ENCODE peak calls at places on chromosomes 2 and 18, in nine cellular contexts. One of them, this sample, is unnamed.
A peak's percentile ranks its signal among the peaks of the same experiment; 100 is the strongest.

GRCh38 chr18:79664525-79665125 is 15.0 kb upstream of the CTDP1 start:
- DNase-seq in aorta: no peak
- DNase-seq in activated CD8-positive, alpha-beta memory T cell treated with anti-CD3 and anti-CD28 coated beads, Interleukin-2, amount 50 U/mL, for 48 hours: no peak
- DNase-seq in MV-4-11: no peak
- DNase-seq in epithelial cell of esophagus: peak; percentile 91
- DNase-seq in heart right ventricle: no peak
- DNase-seq in PC-9: peak; percentile 84
- DNase-seq in central memory CD4-positive, alpha-beta T cell: no peak
- DNase-seq in NCI-H187: no peak
- DNase-seq in this sample: no peak

GRCh38 chr18:22044474-22045220 is 124.7 kb upstream of the GATA6 start:
- DNase-seq in aorta: no peak
- DNase-seq in activated CD8-positive, alpha-beta memory T cell treated with anti-CD3 and anti-CD28 coated beads, Interleukin-2, amount 50 U/mL, for 48 hours: no peak
- DNase-seq in MV-4-11: no peak
- DNase-seq in epithelial cell of esophagus: peak; percentile 6
- DNase-seq in heart right ventricle: no peak
- DNase-seq in PC-9: no peak
- DNase-seq in central memory CD4-positive, alpha-beta T cell: no peak
- DNase-seq in NCI-H187: no peak
- DNase-seq in this sample: no peak

GRCh38 chr2:119230630-119231185 is 7.1 kb downstream of the STEAP3 start:
- DNase-seq in aorta: no peak
- DNase-seq in activated CD8-positive, alpha-beta memory T cell treated with anti-CD3 and anti-CD28 coated beads, Interleukin-2, amount 50 U/mL, for 48 hours: no peak
- DNase-seq in MV-4-11: no peak
- DNase-seq in epithelial cell of esophagus: no peak
- DNase-seq in heart right ventricle: no peak
- DNase-seq in PC-9: no peak
- DNase-seq in central memory CD4-positive, alpha-beta T cell: no peak
- DNase-seq in NCI-H187: no peak
- DNase-seq in this sample: no peak

GRCh38 chr2:70094171-70094977 is 7.1 kb downstream of the PCBP1 start:
- DNase-seq in aorta: no peak
- DNase-seq in activated CD8-positive, alpha-beta memory T cell treated with anti-CD3 and anti-CD28 coated beads, Interleukin-2, amount 50 U/mL, for 48 hours: peak; percentile 57
- DNase-seq in MV-4-11: peak; percentile 20
- DNase-seq in epithelial cell of esophagus: no peak
- DNase-seq in heart right ventricle: no peak
- DNase-seq in PC-9: no peak
- DNase-seq in central memory CD4-positive, alpha-beta T cell: no peak
- DNase-seq in NCI-H187: no peak
- DNase-seq in this sample: no peak

GRCh38 chr18:70371908-70372307 is 83.1 kb downstream of the SOCS6 start:
- DNase-seq in aorta: no peak
- DNase-seq in activated CD8-positive, alpha-beta memory T cell treated with anti-CD3 and anti-CD28 coated beads, Interleukin-2, amount 50 U/mL, for 48 hours: no peak
- DNase-seq in MV-4-11: peak; percentile 60
- DNase-seq in epithelial cell of esophagus: no peak
- DNase-seq in heart right ventricle: no peak
- DNase-seq in PC-9: no peak
- DNase-seq in central memory CD4-positive, alpha-beta T cell: no peak
- DNase-seq in NCI-H187: no peak
- DNase-seq in this sample: no peak

GRCh38 chr2:229417906-229418305 is 146.8 kb upstream of the PID1 start:
- DNase-seq in aorta: no peak
- DNase-seq in activated CD8-positive, alpha-beta memory T cell treated with anti-CD3 and anti-CD28 coated beads, Interleukin-2, amount 50 U/mL, for 48 hours: no peak
- DNase-seq in MV-4-11: no peak
- DNase-seq in epithelial cell of esophagus: no peak
- DNase-seq in heart right ventricle: no peak
- DNase-seq in PC-9: no peak
- DNase-seq in central memory CD4-positive, alpha-beta T cell: no peak
- DNase-seq in NCI-H187: peak; percentile 73
- DNase-seq in this sample: no peak

GRCh38 chr18:78625895-78626294 is 353.7 kb upstream of the SALL3 start:
- DNase-seq in aorta: no peak
- DNase-seq in activated CD8-positive, alpha-beta memory T cell treated with anti-CD3 and anti-CD28 coated beads, Interleukin-2, amount 50 U/mL, for 48 hours: no peak
- DNase-seq in MV-4-11: peak; percentile 90
- DNase-seq in epithelial cell of esophagus: no peak
- DNase-seq in heart right ventricle: no peak
- DNase-seq in PC-9: no peak
- DNase-seq in central memory CD4-positive, alpha-beta T cell: no peak
- DNase-seq in NCI-H187: no peak
- DNase-seq in this sample: no peak

GRCh38 chr2:180983468-180984388 is 3.3 kb downstream of the UBE2E3 start:
- DNase-seq in aorta: no peak
- DNase-seq in activated CD8-positive, alpha-beta memory T cell treated with anti-CD3 and anti-CD28 coated beads, Interleukin-2, amount 50 U/mL, for 48 hours: no peak
- DNase-seq in MV-4-11: peak; percentile 68
- DNase-seq in epithelial cell of esophagus: peak; percentile 57
- DNase-seq in heart right ventricle: no peak
- DNase-seq in PC-9: peak; percentile 45
- DNase-seq in central memory CD4-positive, alpha-beta T cell: peak; percentile 36
- DNase-seq in NCI-H187: no peak
- DNase-seq in this sample: peak; percentile 64

GRCh38 chr2:207044380-207044779 is 105.1 kb downstream of the CPO start:
- DNase-seq in aorta: no peak
- DNase-seq in activated CD8-positive, alpha-beta memory T cell treated with anti-CD3 and anti-CD28 coated beads, Interleukin-2, amount 50 U/mL, for 48 hours: no peak
- DNase-seq in MV-4-11: no peak
- DNase-seq in epithelial cell of esophagus: no peak
- DNase-seq in heart right ventricle: no peak
- DNase-seq in PC-9: no peak
- DNase-seq in central memory CD4-positive, alpha-beta T cell: no peak
- DNase-seq in NCI-H187: no peak
- DNase-seq in this sample: no peak

GRCh38 chr18:74255022-74255658 is 36.6 kb downstream of the CYB5A start:
- DNase-seq in aorta: no peak
- DNase-seq in activated CD8-positive, alpha-beta memory T cell treated with anti-CD3 and anti-CD28 coated beads, Interleukin-2, amount 50 U/mL, for 48 hours: no peak
- DNase-seq in MV-4-11: no peak
- DNase-seq in epithelial cell of esophagus: peak; percentile 32
- DNase-seq in heart right ventricle: no peak
- DNase-seq in PC-9: no peak
- DNase-seq in central memory CD4-positive, alpha-beta T cell: no peak
- DNase-seq in NCI-H187: no peak
- DNase-seq in this sample: no peak

GRCh38 chr2:44295636-44296359 is 20.5 kb downstream of the SLC3A1 start:
- DNase-seq in aorta: no peak
- DNase-seq in activated CD8-positive, alpha-beta memory T cell treated with anti-CD3 and anti-CD28 coated beads, Interleukin-2, amount 50 U/mL, for 48 hours: no peak
- DNase-seq in MV-4-11: no peak
- DNase-seq in epithelial cell of esophagus: no peak
- DNase-seq in heart right ventricle: no peak
- DNase-seq in PC-9: no peak
- DNase-seq in central memory CD4-positive, alpha-beta T cell: no peak
- DNase-seq in NCI-H187: no peak
- DNase-seq in this sample: no peak

GRCh38 chr2:73963385-73964120 is 21.2 kb upstream of the TET3 start:
- DNase-seq in aorta: no peak
- DNase-seq in activated CD8-positive, alpha-beta memory T cell treated with anti-CD3 and anti-CD28 coated beads, Interleukin-2, amount 50 U/mL, for 48 hours: peak; percentile 71
- DNase-seq in MV-4-11: peak; percentile 43
- DNase-seq in epithelial cell of esophagus: no peak
- DNase-seq in heart right ventricle: no peak
- DNase-seq in PC-9: no peak
- DNase-seq in central memory CD4-positive, alpha-beta T cell: no peak
- DNase-seq in NCI-H187: no peak
- DNase-seq in this sample: no peak

GRCh38 chr2:36556847-36557246 is 41.1 kb downstream of the FEZ2 start:
- DNase-seq in aorta: no peak
- DNase-seq in activated CD8-positive, alpha-beta memory T cell treated with anti-CD3 and anti-CD28 coated beads, Interleukin-2, amount 50 U/mL, for 48 hours: no peak
- DNase-seq in MV-4-11: no peak
- DNase-seq in epithelial cell of esophagus: no peak
- DNase-seq in heart right ventricle: no peak
- DNase-seq in PC-9: no peak
- DNase-seq in central memory CD4-positive, alpha-beta T cell: no peak
- DNase-seq in NCI-H187: no peak
- DNase-seq in this sample: no peak

GRCh38 chr2:108776475-108776874 is 10.1 kb upstream of the CCDC138 start:
- DNase-seq in aorta: no peak
- DNase-seq in activated CD8-positive, alpha-beta memory T cell treated with anti-CD3 and anti-CD28 coated beads, Interleukin-2, amount 50 U/mL, for 48 hours: no peak
- DNase-seq in MV-4-11: no peak
- DNase-seq in epithelial cell of esophagus: no peak
- DNase-seq in heart right ventricle: no peak
- DNase-seq in PC-9: no peak
- DNase-seq in central memory CD4-positive, alpha-beta T cell: no peak
- DNase-seq in NCI-H187: no peak
- DNase-seq in this sample: no peak

GRCh38 chr2:120454993-120455789 is 109.3 kb downstream of the INHBB start:
- DNase-seq in aorta: no peak
- DNase-seq in activated CD8-positive, alpha-beta memory T cell treated with anti-CD3 and anti-CD28 coated beads, Interleukin-2, amount 50 U/mL, for 48 hours: no peak
- DNase-seq in MV-4-11: no peak
- DNase-seq in epithelial cell of esophagus: peak; percentile 31
- DNase-seq in heart right ventricle: no peak
- DNase-seq in PC-9: no peak
- DNase-seq in central memory CD4-positive, alpha-beta T cell: no peak
- DNase-seq in NCI-H187: no peak
- DNase-seq in this sample: no peak

GRCh38 chr2:189249171-189249570 is 69.6 kb upstream of the COL5A2 start:
- DNase-seq in aorta: no peak
- DNase-seq in activated CD8-positive, alpha-beta memory T cell treated with anti-CD3 and anti-CD28 coated beads, Interleukin-2, amount 50 U/mL, for 48 hours: no peak
- DNase-seq in MV-4-11: no peak
- DNase-seq in epithelial cell of esophagus: no peak
- DNase-seq in heart right ventricle: no peak
- DNase-seq in PC-9: no peak
- DNase-seq in central memory CD4-positive, alpha-beta T cell: no peak
- DNase-seq in NCI-H187: no peak
- DNase-seq in this sample: no peak

GRCh38 chr2:238203973-238204683 is 633 bp upstream of the ILKAP start:
- DNase-seq in aorta: no peak
- DNase-seq in activated CD8-positive, alpha-beta memory T cell treated with anti-CD3 and anti-CD28 coated beads, Interleukin-2, amount 50 U/mL, for 48 hours: no peak
- DNase-seq in MV-4-11: peak; percentile 59
- DNase-seq in epithelial cell of esophagus: no peak
- DNase-seq in heart right ventricle: no peak
- DNase-seq in PC-9: no peak
- DNase-seq in central memory CD4-positive, alpha-beta T cell: no peak
- DNase-seq in NCI-H187: no peak
- DNase-seq in this sample: no peak

GRCh38 chr2:235024191-235024611 is 72.4 kb downstream of the SH3BP4 start:
- DNase-seq in aorta: no peak
- DNase-seq in activated CD8-positive, alpha-beta memory T cell treated with anti-CD3 and anti-CD28 coated beads, Interleukin-2, amount 50 U/mL, for 48 hours: no peak
- DNase-seq in MV-4-11: no peak
- DNase-seq in epithelial cell of esophagus: peak; percentile 28
- DNase-seq in heart right ventricle: no peak
- DNase-seq in PC-9: peak; percentile 85
- DNase-seq in central memory CD4-positive, alpha-beta T cell: no peak
- DNase-seq in NCI-H187: no peak
- DNase-seq in this sample: no peak

GRCh38 chr2:9703701-9704221 is 73.0 kb upstream of the YWHAQ start:
- DNase-seq in aorta: no peak
- DNase-seq in activated CD8-positive, alpha-beta memory T cell treated with anti-CD3 and anti-CD28 coated beads, Interleukin-2, amount 50 U/mL, for 48 hours: peak; percentile 63
- DNase-seq in MV-4-11: peak; percentile 91
- DNase-seq in epithelial cell of esophagus: peak; percentile 29
- DNase-seq in heart right ventricle: no peak
- DNase-seq in PC-9: peak; percentile 97
- DNase-seq in central memory CD4-positive, alpha-beta T cell: no peak
- DNase-seq in NCI-H187: no peak
- DNase-seq in this sample: no peak

GRCh38 chr2:72527424-72527823 is 298.4 kb downstream of the EXOC6B start:
- DNase-seq in aorta: no peak
- DNase-seq in activated CD8-positive, alpha-beta memory T cell treated with anti-CD3 and anti-CD28 coated beads, Interleukin-2, amount 50 U/mL, for 48 hours: no peak
- DNase-seq in MV-4-11: no peak
- DNase-seq in epithelial cell of esophagus: no peak
- DNase-seq in heart right ventricle: no peak
- DNase-seq in PC-9: no peak
- DNase-seq in central memory CD4-positive, alpha-beta T cell: no peak
- DNase-seq in NCI-H187: no peak
- DNase-seq in this sample: no peak

GRCh38 chr2:218908721-218909619 is 28.3 kb downstream of the WNT10A start:
- DNase-seq in aorta: peak; percentile 95
- DNase-seq in activated CD8-positive, alpha-beta memory T cell treated with anti-CD3 and anti-CD28 coated beads, Interleukin-2, amount 50 U/mL, for 48 hours: peak; percentile 94
- DNase-seq in MV-4-11: peak; percentile 78
- DNase-seq in epithelial cell of esophagus: peak; percentile 92
- DNase-seq in heart right ventricle: peak; percentile 88
- DNase-seq in PC-9: peak; percentile 79
- DNase-seq in central memory CD4-positive, alpha-beta T cell: peak; percentile 86
- DNase-seq in NCI-H187: peak; percentile 71
- DNase-seq in this sample: peak; percentile 91

GRCh38 chr2:55051026-55051866 is 995 bp upstream of the RTN4 start:
- DNase-seq in aorta: peak; percentile 75
- DNase-seq in activated CD8-positive, alpha-beta memory T cell treated with anti-CD3 and anti-CD28 coated beads, Interleukin-2, amount 50 U/mL, for 48 hours: peak; percentile 62
- DNase-seq in MV-4-11: peak; percentile 62
- DNase-seq in epithelial cell of esophagus: peak; percentile 99
- DNase-seq in heart right ventricle: no peak
- DNase-seq in PC-9: peak; percentile 100
- DNase-seq in central memory CD4-positive, alpha-beta T cell: no peak
- DNase-seq in NCI-H187: no peak
- DNase-seq in this sample: peak; percentile 68

GRCh38 chr18:62361288-62361687 is 36.2 kb downstream of the TNFRSF11A start:
- DNase-seq in aorta: no peak
- DNase-seq in activated CD8-positive, alpha-beta memory T cell treated with anti-CD3 and anti-CD28 coated beads, Interleukin-2, amount 50 U/mL, for 48 hours: no peak
- DNase-seq in MV-4-11: no peak
- DNase-seq in epithelial cell of esophagus: no peak
- DNase-seq in heart right ventricle: no peak
- DNase-seq in PC-9: no peak
- DNase-seq in central memory CD4-positive, alpha-beta T cell: no peak
- DNase-seq in NCI-H187: no peak
- DNase-seq in this sample: no peak

GRCh38 chr2:206160124-206160806 is 570 bp downstream of the EEF1B2 start:
- DNase-seq in aorta: no peak
- DNase-seq in activated CD8-positive, alpha-beta memory T cell treated with anti-CD3 and anti-CD28 coated beads, Interleukin-2, amount 50 U/mL, for 48 hours: no peak
- DNase-seq in MV-4-11: no peak
- DNase-seq in epithelial cell of esophagus: peak; percentile 64
- DNase-seq in heart right ventricle: no peak
- DNase-seq in PC-9: no peak
- DNase-seq in central memory CD4-positive, alpha-beta T cell: no peak
- DNase-seq in NCI-H187: no peak
- DNase-seq in this sample: no peak

GRCh38 chr2:26764906-26765305 is 822 bp downstream of the SLC35F6 start:
- DNase-seq in aorta: no peak
- DNase-seq in activated CD8-positive, alpha-beta memory T cell treated with anti-CD3 and anti-CD28 coated beads, Interleukin-2, amount 50 U/mL, for 48 hours: no peak
- DNase-seq in MV-4-11: no peak
- DNase-seq in epithelial cell of esophagus: no peak
- DNase-seq in heart right ventricle: no peak
- DNase-seq in PC-9: no peak
- DNase-seq in central memory CD4-positive, alpha-beta T cell: no peak
- DNase-seq in NCI-H187: no peak
- DNase-seq in this sample: no peak

GRCh38 chr2:80856227-80856626 is 551.7 kb upstream of the LRRTM1 start:
- DNase-seq in aorta: no peak
- DNase-seq in activated CD8-positive, alpha-beta memory T cell treated with anti-CD3 and anti-CD28 coated beads, Interleukin-2, amount 50 U/mL, for 48 hours: no peak
- DNase-seq in MV-4-11: no peak
- DNase-seq in epithelial cell of esophagus: no peak
- DNase-seq in heart right ventricle: no peak
- DNase-seq in PC-9: no peak
- DNase-seq in central memory CD4-positive, alpha-beta T cell: no peak
- DNase-seq in NCI-H187: no peak
- DNase-seq in this sample: no peak

GRCh38 chr18:3148930-3149535 is 70.7 kb downstream of the MYOM1 start:
- DNase-seq in aorta: no peak
- DNase-seq in activated CD8-positive, alpha-beta memory T cell treated with anti-CD3 and anti-CD28 coated beads, Interleukin-2, amount 50 U/mL, for 48 hours: no peak
- DNase-seq in MV-4-11: no peak
- DNase-seq in epithelial cell of esophagus: peak; percentile 66
- DNase-seq in heart right ventricle: no peak
- DNase-seq in PC-9: no peak
- DNase-seq in central memory CD4-positive, alpha-beta T cell: no peak
- DNase-seq in NCI-H187: no peak
- DNase-seq in this sample: no peak

GRCh38 chr2:189849550-189849949 is 65.3 kb downstream of the PMS1 start:
- DNase-seq in aorta: no peak
- DNase-seq in activated CD8-positive, alpha-beta memory T cell treated with anti-CD3 and anti-CD28 coated beads, Interleukin-2, amount 50 U/mL, for 48 hours: no peak
- DNase-seq in MV-4-11: no peak
- DNase-seq in epithelial cell of esophagus: peak; percentile 29
- DNase-seq in heart right ventricle: no peak
- DNase-seq in PC-9: no peak
- DNase-seq in central memory CD4-positive, alpha-beta T cell: no peak
- DNase-seq in NCI-H187: no peak
- DNase-seq in this sample: no peak

GRCh38 chr18:524496-524895 is 24.0 kb upstream of the COLEC12 start:
- DNase-seq in aorta: no peak
- DNase-seq in activated CD8-positive, alpha-beta memory T cell treated with anti-CD3 and anti-CD28 coated beads, Interleukin-2, amount 50 U/mL, for 48 hours: no peak
- DNase-seq in MV-4-11: no peak
- DNase-seq in epithelial cell of esophagus: no peak
- DNase-seq in heart right ventricle: no peak
- DNase-seq in PC-9: no peak
- DNase-seq in central memory CD4-positive, alpha-beta T cell: no peak
- DNase-seq in NCI-H187: no peak
- DNase-seq in this sample: no peak